ENCODE peak calls at places on chromosomes 16 and 17, in eight cellular contexts. Z is stomach, M is GM23248, W is A673, U is A549, H is right cardiac atrium, Y is tibial artery, G is IMR-90. B is an unnamed sample. For H3K9me3, the result is how much of the 10 kb centered on the place peaks cover.

GRCh38 chr17:28384281-28385036 is 13.0 kb downstream of the SARM1 start:
- DNase-seq in Y (peak), M (peak), H (peak), U (no peak), Z (peak), G (no peak), W (no peak), B (peak)

GRCh38 chr17:7756968-7757367 is 39.4 kb downstream of the DNAH2 start:
- DNase-seq in W (no peak), M (no peak), Y (no peak), G (no peak), H (no peak), Z (no peak), U (no peak), B (no peak)

GRCh38 chr16:12184419-12184831 is 207.9 kb downstream of the SNX29 start:
- DNase-seq in M (no peak), G (no peak), Y (no peak), Z (no peak), H (no peak), U (no peak), W (no peak), B (no peak)

GRCh38 chr17:33229028-33229427 is 64.1 kb downstream of the ASIC2 start:
- DNase-seq in G (no peak), Z (no peak), U (no peak), Y (no peak), W (no peak), M (no peak), H (no peak), B (no peak)

GRCh38 chr16:88941051-88941932 is 35.7 kb downstream of the CBFA2T3 start:
- DNase-seq in Y (no peak), W (no peak), Z (peak), G (no peak), M (peak), H (no peak), U (no peak), B (no peak)

GRCh38 chr17:79944821-79945391 is 90.8 kb downstream of the TBC1D16 start:
- DNase-seq in H (no peak), U (no peak), Y (peak), M (no peak), Z (no peak), G (no peak), W (no peak), B (no peak)

GRCh38 chr17:1999557-2000251 is 25.4 kb downstream of the RTN4RL1 start:
- DNase-seq in M (peak), H (peak), G (peak), W (no peak), Y (peak), Z (peak), U (no peak), B (peak)

GRCh38 chr17:43385046-43385831 is 13.6 kb upstream of the ARL4D start:
- DNase-seq in H (no peak), U (no peak), M (no peak), W (no peak), G (no peak), Z (no peak), Y (no peak), B (no peak)

GRCh38 chr16:83554096-83554495 is 253.7 kb upstream of the HSBP1 start:
- DNase-seq in H (no peak), M (no peak), U (no peak), Y (no peak), Z (no peak), G (no peak), W (no peak), B (no peak)

GRCh38 chr17:78337244-78338109 is 22.4 kb downstream of the SOCS3 start:
- DNase-seq in Y (no peak), G (peak), W (no peak), M (peak), H (no peak), U (peak), Z (no peak), B (no peak)

GRCh38 chr16:66262253-66263167 is 104.0 kb upstream of the CDH5 start:
- DNase-seq in Y (peak), U (no peak), G (peak), H (no peak), M (peak), Z (no peak), W (no peak), B (no peak)

DNA sequence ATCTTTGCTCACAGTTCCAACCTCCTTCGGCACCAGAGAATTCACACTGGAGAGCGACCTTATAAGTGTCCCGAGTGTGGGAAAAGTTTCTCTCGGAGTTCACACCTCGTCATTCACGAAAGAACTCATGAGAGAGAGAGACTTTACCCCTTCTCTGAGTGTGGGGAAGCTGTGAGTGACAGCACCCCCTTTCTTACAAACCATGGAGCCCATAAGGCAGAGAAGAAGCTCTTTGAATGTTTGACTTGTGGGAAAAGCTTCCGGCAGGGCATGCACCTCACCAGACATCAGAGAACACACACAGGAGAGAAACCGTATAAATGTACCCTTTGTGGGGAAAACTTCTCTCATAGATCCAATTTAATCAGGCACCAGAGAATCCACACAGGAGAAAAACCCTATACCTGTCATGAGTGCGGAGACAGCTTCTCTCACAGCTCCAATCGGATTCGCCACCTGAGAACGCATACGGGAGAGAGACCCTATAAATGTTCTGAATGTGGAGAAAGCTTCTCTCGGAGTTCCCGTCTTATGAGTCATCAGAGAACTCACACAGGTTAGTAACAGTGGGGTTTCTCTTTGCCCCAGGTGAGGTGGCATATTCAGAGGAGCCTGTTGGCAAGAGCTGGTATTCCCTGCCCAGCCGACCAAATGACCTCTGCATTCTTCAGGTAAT is 6.8 kb downstream of the ZNF263 start:
- DNase-seq in G (no peak), M (no peak), H (no peak), Y (no peak), W (no peak), Z (no peak), U (no peak), B (no peak)
- H3K9me3 ChIP-seq in G (half or more), M (under half), H (under half), Y (half or more), W (half or more), Z (half or more), U (half or more), B (under half)

GRCh38 chr16:69233124-69233523 is 46.2 kb downstream of the SNTB2 start:
- DNase-seq in H (no peak), U (no peak), G (no peak), Z (no peak), M (no peak), W (no peak), Y (no peak), B (no peak)
- H3K27ac ChIP-seq in H (no peak), U (no peak), G (no peak), Z (no peak), M (no peak), W (no peak), Y (no peak), B (no peak)

GRCh38 chr16:62907562-62907961 is 871.3 kb upstream of the CDH8 start:
- DNase-seq in M (no peak), U (no peak), G (no peak), W (no peak), H (no peak), Z (no peak), Y (no peak), B (no peak)
- H3K9me3 ChIP-seq in M (under half), U (under half), G (under half), W (under half), H (under half), Z (under half), Y (under half), B (under half)

DNA sequence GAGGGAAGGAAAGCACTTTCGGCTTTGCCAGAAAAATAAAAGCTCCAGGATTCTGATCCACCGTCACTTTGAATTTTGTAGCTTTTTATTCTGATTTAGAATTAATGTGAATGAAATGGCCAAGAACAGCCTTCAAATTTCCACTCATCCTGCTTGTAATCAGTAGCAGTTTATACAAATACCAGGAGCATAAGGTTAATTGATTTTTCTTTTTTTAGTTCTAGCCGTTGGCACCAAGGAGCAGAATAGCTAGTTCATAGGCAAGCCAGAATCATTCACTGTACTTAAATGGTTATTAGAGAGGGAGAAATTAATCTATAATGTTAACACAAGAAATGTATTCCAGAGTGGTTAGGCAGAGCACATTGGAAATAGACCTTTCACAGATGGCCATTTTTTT is 41.1 kb upstream of the CACNG5 start:
- DNase-seq in W (no peak), H (no peak), U (no peak), G (no peak), Y (no peak), Z (no peak), M (no peak), B (no peak)
- H3K27ac ChIP-seq in W (no peak), H (no peak), U (no peak), G (no peak), Y (no peak), Z (no peak), M (no peak), B (no peak)